ENCODE peak calls at places on chromosomes 12 and 14, in ten cellular contexts. One of them, this sample, is unnamed.

GRCh38 chr12:1838223-1838993 is 18.0 kb downstream of the LRTM2 start:
- DNase-seq in PC-9: no peak
- DNase-seq in adrenal gland: no peak
- DNase-seq in heart right ventricle: no peak
- DNase-seq in K562: no peak
- DNase-seq in foreskin keratinocyte: no peak
- DNase-seq in neural progenitor cell: no peak
- DNase-seq in sigmoid colon: peak; percentile 18
- DNase-seq in thoracic aorta: no peak
- DNase-seq in upper lobe of left lung: no peak
- DNase-seq in this sample: no peak

GRCh38 chr12:40692617-40693502 is 621 bp downstream of the CNTN1 start:
- DNase-seq in PC-9: no peak
- DNase-seq in adrenal gland: peak; percentile 17
- DNase-seq in heart right ventricle: no peak
- DNase-seq in K562: no peak
- DNase-seq in foreskin keratinocyte: peak; percentile 60
- DNase-seq in neural progenitor cell: peak; percentile 37
- DNase-seq in sigmoid colon: peak; percentile 65
- DNase-seq in thoracic aorta: no peak
- DNase-seq in upper lobe of left lung: peak; percentile 46
- DNase-seq in this sample: peak; percentile 20

GRCh38 chr12:47725893-47726292 is 603 bp upstream of the ENDOU start:
- DNase-seq in PC-9: no peak
- DNase-seq in adrenal gland: no peak
- DNase-seq in heart right ventricle: no peak
- DNase-seq in K562: no peak
- DNase-seq in foreskin keratinocyte: peak; percentile 67
- DNase-seq in neural progenitor cell: no peak
- DNase-seq in sigmoid colon: peak; percentile 19
- DNase-seq in thoracic aorta: no peak
- DNase-seq in upper lobe of left lung: no peak
- DNase-seq in this sample: no peak

GRCh38 chr12:39587247-39587646 is 32.4 kb downstream of the ABCD2 start:
- DNase-seq in PC-9: no peak
- DNase-seq in adrenal gland: no peak
- DNase-seq in heart right ventricle: peak; percentile 13
- DNase-seq in K562: peak; percentile 18
- DNase-seq in foreskin keratinocyte: peak; percentile 19
- DNase-seq in neural progenitor cell: no peak
- DNase-seq in sigmoid colon: no peak
- DNase-seq in thoracic aorta: no peak
- DNase-seq in upper lobe of left lung: no peak
- DNase-seq in this sample: no peak

GRCh38 chr12:2449586-2449985 is 345.2 kb upstream of the FKBP4 start:
- DNase-seq in PC-9: no peak
- DNase-seq in adrenal gland: no peak
- DNase-seq in heart right ventricle: no peak
- DNase-seq in K562: no peak
- DNase-seq in foreskin keratinocyte: no peak
- DNase-seq in neural progenitor cell: no peak
- DNase-seq in sigmoid colon: peak; percentile 50
- DNase-seq in thoracic aorta: no peak
- DNase-seq in upper lobe of left lung: no peak
- DNase-seq in this sample: no peak

GRCh38 chr12:44960856-44961255 is 84.7 kb upstream of the NELL2 start:
- DNase-seq in PC-9: no peak
- DNase-seq in adrenal gland: no peak
- DNase-seq in heart right ventricle: no peak
- DNase-seq in K562: no peak
- DNase-seq in foreskin keratinocyte: no peak
- DNase-seq in neural progenitor cell: peak; percentile 44
- DNase-seq in sigmoid colon: no peak
- DNase-seq in thoracic aorta: no peak
- DNase-seq in upper lobe of left lung: no peak
- DNase-seq in this sample: no peak

GRCh38 chr12:28865776-28866175 is 283.3 kb upstream of the FAR2 start:
- DNase-seq in PC-9: no peak
- DNase-seq in adrenal gland: no peak
- DNase-seq in heart right ventricle: no peak
- DNase-seq in K562: no peak
- DNase-seq in foreskin keratinocyte: no peak
- DNase-seq in neural progenitor cell: no peak
- DNase-seq in sigmoid colon: no peak
- DNase-seq in thoracic aorta: no peak
- DNase-seq in upper lobe of left lung: no peak
- DNase-seq in this sample: no peak

GRCh38 chr12:65123435-65124063 is 2.4 kb upstream of the WIF1 start:
- DNase-seq in PC-9: no peak
- DNase-seq in adrenal gland: no peak
- DNase-seq in heart right ventricle: no peak
- DNase-seq in K562: peak; percentile 60
- DNase-seq in foreskin keratinocyte: no peak
- DNase-seq in neural progenitor cell: peak; percentile 69
- DNase-seq in sigmoid colon: no peak
- DNase-seq in thoracic aorta: no peak
- DNase-seq in upper lobe of left lung: no peak
- DNase-seq in this sample: no peak

GRCh38 chr14:65357091-65357490 is 55.4 kb upstream of the FUT8 start:
- DNase-seq in PC-9: peak; percentile 80
- DNase-seq in adrenal gland: no peak
- DNase-seq in heart right ventricle: peak; percentile 44
- DNase-seq in K562: no peak
- DNase-seq in foreskin keratinocyte: peak; percentile 82
- DNase-seq in neural progenitor cell: no peak
- DNase-seq in sigmoid colon: no peak
- DNase-seq in thoracic aorta: no peak
- DNase-seq in upper lobe of left lung: no peak
- DNase-seq in this sample: no peak

GRCh38 chr14:29851397-29851796 is 76.2 kb downstream of the PRKD1 start:
- DNase-seq in PC-9: no peak
- DNase-seq in adrenal gland: no peak
- DNase-seq in heart right ventricle: no peak
- DNase-seq in K562: no peak
- DNase-seq in foreskin keratinocyte: no peak
- DNase-seq in neural progenitor cell: no peak
- DNase-seq in sigmoid colon: no peak
- DNase-seq in thoracic aorta: no peak
- DNase-seq in upper lobe of left lung: no peak
- DNase-seq in this sample: no peak

GRCh38 chr12:70617450-70617849 is 19.8 kb downstream of the PTPRB start:
- DNase-seq in PC-9: no peak
- DNase-seq in adrenal gland: no peak
- DNase-seq in heart right ventricle: no peak
- DNase-seq in K562: no peak
- DNase-seq in foreskin keratinocyte: no peak
- DNase-seq in neural progenitor cell: peak; percentile 9
- DNase-seq in sigmoid colon: no peak
- DNase-seq in thoracic aorta: no peak
- DNase-seq in upper lobe of left lung: no peak
- DNase-seq in this sample: no peak

GRCh38 chr12:4012977-4013968 is 140.1 kb upstream of the PARP11 start:
- DNase-seq in PC-9: no peak
- DNase-seq in adrenal gland: no peak
- DNase-seq in heart right ventricle: no peak
- DNase-seq in K562: no peak
- DNase-seq in foreskin keratinocyte: no peak
- DNase-seq in neural progenitor cell: no peak
- DNase-seq in sigmoid colon: no peak
- DNase-seq in thoracic aorta: no peak
- DNase-seq in upper lobe of left lung: no peak
- DNase-seq in this sample: no peak

GRCh38 chr12:77102691-77103090 is 37.3 kb upstream of the E2F7 start:
- DNase-seq in PC-9: no peak
- DNase-seq in adrenal gland: no peak
- DNase-seq in heart right ventricle: no peak
- DNase-seq in K562: no peak
- DNase-seq in foreskin keratinocyte: peak; percentile 77
- DNase-seq in neural progenitor cell: no peak
- DNase-seq in sigmoid colon: no peak
- DNase-seq in thoracic aorta: no peak
- DNase-seq in upper lobe of left lung: no peak
- DNase-seq in this sample: no peak
- H3K27ac ChIP-seq in PC-9: peak overlapping the region; percentile 33
- H3K27ac ChIP-seq in adrenal gland: no peak overlapping the region
- H3K27ac ChIP-seq in heart right ventricle: no peak overlapping the region
- H3K27ac ChIP-seq in K562: no peak overlapping the region
- H3K27ac ChIP-seq in foreskin keratinocyte: no peak overlapping the region
- H3K27ac ChIP-seq in neural progenitor cell: no peak overlapping the region
- H3K27ac ChIP-seq in sigmoid colon: no peak overlapping the region
- H3K27ac ChIP-seq in thoracic aorta: no peak overlapping the region
- H3K27ac ChIP-seq in upper lobe of left lung: no peak overlapping the region
- H3K27ac ChIP-seq in this sample: no peak overlapping the region

GRCh38 chr14:92471919-92472318 is 41.7 kb upstream of the RIN3 start:
- DNase-seq in PC-9: peak; percentile 90
- DNase-seq in adrenal gland: no peak
- DNase-seq in heart right ventricle: no peak
- DNase-seq in K562: no peak
- DNase-seq in foreskin keratinocyte: peak; percentile 90
- DNase-seq in neural progenitor cell: no peak
- DNase-seq in sigmoid colon: no peak
- DNase-seq in thoracic aorta: no peak
- DNase-seq in upper lobe of left lung: no peak
- DNase-seq in this sample: no peak

GRCh38 chr14:92472860-92473259 is 40.7 kb upstream of the RIN3 start:
- DNase-seq in PC-9: no peak
- DNase-seq in adrenal gland: no peak
- DNase-seq in heart right ventricle: peak; percentile 5
- DNase-seq in K562: no peak
- DNase-seq in foreskin keratinocyte: peak; percentile 70
- DNase-seq in neural progenitor cell: no peak
- DNase-seq in sigmoid colon: no peak
- DNase-seq in thoracic aorta: no peak
- DNase-seq in upper lobe of left lung: peak; percentile 60
- DNase-seq in this sample: no peak

GRCh38 chr14:92470215-92470614 is 43.4 kb upstream of the RIN3 start:
- DNase-seq in PC-9: peak; percentile 77
- DNase-seq in adrenal gland: no peak
- DNase-seq in heart right ventricle: no peak
- DNase-seq in K562: no peak
- DNase-seq in foreskin keratinocyte: peak; percentile 91
- DNase-seq in neural progenitor cell: no peak
- DNase-seq in sigmoid colon: no peak
- DNase-seq in thoracic aorta: no peak
- DNase-seq in upper lobe of left lung: no peak
- DNase-seq in this sample: no peak

GRCh38 chr14:92466068-92466458 is 47.5 kb upstream of the RIN3 start:
- DNase-seq in PC-9: no peak
- DNase-seq in adrenal gland: no peak
- DNase-seq in heart right ventricle: no peak
- DNase-seq in K562: no peak
- DNase-seq in foreskin keratinocyte: no peak
- DNase-seq in neural progenitor cell: no peak
- DNase-seq in sigmoid colon: no peak
- DNase-seq in thoracic aorta: no peak
- DNase-seq in upper lobe of left lung: no peak
- DNase-seq in this sample: no peak

GRCh38 chr14:92469515-92469914 is 44.1 kb upstream of the RIN3 start:
- DNase-seq in PC-9: no peak
- DNase-seq in adrenal gland: no peak
- DNase-seq in heart right ventricle: no peak
- DNase-seq in K562: no peak
- DNase-seq in foreskin keratinocyte: no peak
- DNase-seq in neural progenitor cell: no peak
- DNase-seq in sigmoid colon: no peak
- DNase-seq in thoracic aorta: no peak
- DNase-seq in upper lobe of left lung: no peak
- DNase-seq in this sample: no peak
- H3K27ac ChIP-seq in PC-9: no peak overlapping the region
- H3K27ac ChIP-seq in adrenal gland: no peak overlapping the region
- H3K27ac ChIP-seq in heart right ventricle: no peak overlapping the region
- H3K27ac ChIP-seq in K562: no peak overlapping the region
- H3K27ac ChIP-seq in foreskin keratinocyte: peak overlapping the region; percentile 12
- H3K27ac ChIP-seq in neural progenitor cell: no peak overlapping the region
- H3K27ac ChIP-seq in sigmoid colon: no peak overlapping the region
- H3K27ac ChIP-seq in thoracic aorta: no peak overlapping the region
- H3K27ac ChIP-seq in upper lobe of left lung: no peak overlapping the region
- H3K27ac ChIP-seq in this sample: no peak overlapping the region

DNA sequence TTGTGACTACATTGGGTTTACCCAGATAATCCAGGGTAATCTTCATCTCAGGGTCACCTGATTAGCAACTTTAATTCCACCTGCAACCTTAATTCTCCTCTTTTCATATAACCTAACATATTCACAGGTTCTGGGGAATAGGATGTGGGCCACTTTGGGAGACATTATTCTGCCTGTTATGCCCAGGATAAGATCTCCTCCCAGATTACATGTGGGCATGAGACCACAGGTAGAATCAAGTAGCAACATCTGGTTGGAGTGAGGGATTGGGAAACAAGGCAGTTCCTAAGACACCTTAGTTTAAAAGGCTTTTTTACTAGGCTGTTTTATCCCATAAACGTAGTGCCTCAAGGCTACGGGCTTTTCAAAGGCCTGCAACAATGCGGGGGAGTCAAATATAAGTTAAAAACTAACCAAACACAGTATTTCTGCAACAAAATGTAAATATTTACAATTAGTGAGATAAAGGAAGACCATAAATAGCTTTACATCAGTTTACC is 181.5 kb downstream of the FOXA1 start:
- DNase-seq in PC-9: no peak
- DNase-seq in adrenal gland: no peak
- DNase-seq in heart right ventricle: no peak
- DNase-seq in K562: no peak
- DNase-seq in foreskin keratinocyte: no peak
- DNase-seq in neural progenitor cell: no peak
- DNase-seq in sigmoid colon: no peak
- DNase-seq in thoracic aorta: no peak
- DNase-seq in upper lobe of left lung: no peak
- DNase-seq in this sample: no peak
- H3K27ac ChIP-seq in PC-9: no peak overlapping the region
- H3K27ac ChIP-seq in adrenal gland: no peak overlapping the region
- H3K27ac ChIP-seq in heart right ventricle: no peak overlapping the region
- H3K27ac ChIP-seq in K562: no peak overlapping the region
- H3K27ac ChIP-seq in foreskin keratinocyte: no peak overlapping the region
- H3K27ac ChIP-seq in neural progenitor cell: no peak overlapping the region
- H3K27ac ChIP-seq in sigmoid colon: no peak overlapping the region
- H3K27ac ChIP-seq in thoracic aorta: no peak overlapping the region
- H3K27ac ChIP-seq in upper lobe of left lung: no peak overlapping the region
- H3K27ac ChIP-seq in this sample: no peak overlapping the region

GRCh38 chr14:54187439-54187838 is 209.4 kb upstream of the CDKN3 start:
- DNase-seq in PC-9: no peak
- DNase-seq in adrenal gland: no peak
- DNase-seq in heart right ventricle: no peak
- DNase-seq in K562: no peak
- DNase-seq in foreskin keratinocyte: no peak
- DNase-seq in neural progenitor cell: peak; percentile 6
- DNase-seq in sigmoid colon: no peak
- DNase-seq in thoracic aorta: no peak
- DNase-seq in upper lobe of left lung: no peak
- DNase-seq in this sample: no peak
- H3K27ac ChIP-seq in PC-9: no peak overlapping the region
- H3K27ac ChIP-seq in adrenal gland: no peak overlapping the region
- H3K27ac ChIP-seq in heart right ventricle: no peak overlapping the region
- H3K27ac ChIP-seq in K562: no peak overlapping the region
- H3K27ac ChIP-seq in foreskin keratinocyte: no peak overlapping the region
- H3K27ac ChIP-seq in neural progenitor cell: no peak overlapping the region
- H3K27ac ChIP-seq in sigmoid colon: no peak overlapping the region
- H3K27ac ChIP-seq in thoracic aorta: no peak overlapping the region
- H3K27ac ChIP-seq in upper lobe of left lung: no peak overlapping the region
- H3K27ac ChIP-seq in this sample: no peak overlapping the region

GRCh38 chr14:43165651-43166050 is 1341.4 kb downstream of the FSCB start:
- DNase-seq in PC-9: no peak
- DNase-seq in adrenal gland: no peak
- DNase-seq in heart right ventricle: no peak
- DNase-seq in K562: no peak
- DNase-seq in foreskin keratinocyte: no peak
- DNase-seq in neural progenitor cell: no peak
- DNase-seq in sigmoid colon: no peak
- DNase-seq in thoracic aorta: no peak
- DNase-seq in upper lobe of left lung: no peak
- DNase-seq in this sample: no peak
- H3K27ac ChIP-seq in PC-9: no peak overlapping the region
- H3K27ac ChIP-seq in adrenal gland: no peak overlapping the region
- H3K27ac ChIP-seq in heart right ventricle: no peak overlapping the region
- H3K27ac ChIP-seq in K562: no peak overlapping the region
- H3K27ac ChIP-seq in foreskin keratinocyte: no peak overlapping the region
- H3K27ac ChIP-seq in neural progenitor cell: no peak overlapping the region
- H3K27ac ChIP-seq in sigmoid colon: no peak overlapping the region
- H3K27ac ChIP-seq in thoracic aorta: no peak overlapping the region
- H3K27ac ChIP-seq in upper lobe of left lung: no peak overlapping the region
- H3K27ac ChIP-seq in this sample: no peak overlapping the region

This sample was measured in neuronal stem cell.